ENCODE peak calls at places on chromosomes 11 and 22, in four cellular contexts. I is cardiac fibroblast, V is left ventricle myocardium inferior, R is glutamatergic neuron. N is an unnamed sample.

GRCh38 chr11:88330826-88331428 is 6.6 kb downstream of the CTSC start:
- DNase-seq in V (no peak), R (no peak), I (no peak), N (no peak)

GRCh38 chr11:47186076-47186936 is at the start of gene PACSIN3:
- DNase-seq in V (peak; percentile 69), I (peak; percentile 45), R (peak; percentile 47), N (peak; percentile 53)

GRCh38 chr22:36891646-36892045 is 21.8 kb upstream of the CSF2RB start:
- DNase-seq in V (no peak), R (no peak), I (peak; percentile 49), N (no peak)

GRCh38 chr11:133515075-133515474 is 17.2 kb downstream of the OPCML start:
- DNase-seq in I (no peak), V (no peak), R (peak; percentile 50), N (no peak)

GRCh38 chr11:134361661-134362060 is 29.9 kb downstream of the GLB1L2 start:
- DNase-seq in V (no peak), R (no peak), I (no peak), N (no peak)

GRCh38 chr11:2741377-2742131 is 41.8 kb upstream of the KCNQ1OT1 start:
- DNase-seq in I (peak; percentile 87), V (peak; percentile 18), R (peak; percentile 10), N (peak; percentile 79)

GRCh38 chr11:2579315-2580060 is 120.3 kb downstream of the KCNQ1OT1 start:
- DNase-seq in R (no peak), V (peak; percentile 13), I (no peak), N (peak; percentile 6)

GRCh38 chr11:95705485-95706124 is 84.0 kb downstream of the FAM76B start:
- DNase-seq in V (peak; percentile 82), R (peak; percentile 87), I (peak; percentile 93), N (peak; percentile 83)

GRCh38 chr11:121794671-121795070 is 321.3 kb downstream of the BLID start:
- DNase-seq in I (no peak), R (no peak), V (no peak), N (no peak)

DNA sequence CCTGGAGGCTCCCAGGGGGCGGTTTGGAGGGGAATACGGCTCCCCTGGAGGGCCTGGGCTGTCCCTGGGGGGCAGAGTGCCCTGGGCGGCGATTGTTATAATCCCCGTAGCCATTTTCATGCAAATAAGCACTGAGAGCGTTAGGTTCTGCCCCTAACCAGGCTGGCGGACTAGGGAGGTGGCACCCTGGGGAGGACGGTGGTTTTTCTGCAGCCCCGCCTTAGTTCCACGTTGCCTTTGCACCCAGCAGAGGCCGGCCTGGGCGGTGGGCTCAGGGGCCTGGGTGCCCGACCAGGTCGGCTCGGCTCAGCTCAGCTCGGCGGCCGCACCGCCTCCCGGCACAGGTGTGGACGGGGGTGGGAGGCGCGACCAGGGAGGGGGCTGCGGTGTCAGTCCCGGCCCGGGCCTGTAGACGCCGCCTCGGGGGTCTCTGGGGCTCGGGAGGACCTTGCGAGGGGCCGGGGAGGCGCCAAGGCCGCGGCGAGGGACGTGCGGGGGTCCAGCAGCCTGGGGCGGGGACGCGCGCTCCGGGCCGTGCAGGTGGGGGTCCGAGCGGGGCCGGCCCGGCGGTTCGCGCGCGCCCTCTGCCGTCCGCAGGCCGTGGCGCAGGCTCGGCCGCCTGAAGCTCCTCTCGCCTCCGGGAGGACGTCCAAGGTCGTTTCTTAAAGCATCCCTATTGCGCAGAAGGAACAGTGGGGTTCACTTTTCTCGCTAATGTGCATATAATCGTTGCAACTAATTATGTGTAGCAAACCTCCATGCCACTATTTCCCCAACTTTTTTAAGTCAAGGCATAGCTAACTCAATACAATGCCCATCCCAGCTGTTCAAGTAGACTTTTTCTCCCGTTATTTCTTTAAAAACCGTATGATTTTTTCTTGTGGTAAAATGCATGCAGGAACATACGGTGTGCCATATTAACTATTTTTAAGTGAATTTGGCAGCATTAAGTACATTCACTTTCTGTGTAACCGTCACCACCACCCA is 2.5 kb upstream of the DUSP8 start:
- DNase-seq in R (peak; percentile 81), I (peak; percentile 45), V (peak; percentile 58), N (peak; percentile 27)
- TF ChIP-seq CTCF in R (peak; percentile 77), I (peak; percentile 53), V (peak; percentile 97), N (peak; percentile 90)

DNA sequence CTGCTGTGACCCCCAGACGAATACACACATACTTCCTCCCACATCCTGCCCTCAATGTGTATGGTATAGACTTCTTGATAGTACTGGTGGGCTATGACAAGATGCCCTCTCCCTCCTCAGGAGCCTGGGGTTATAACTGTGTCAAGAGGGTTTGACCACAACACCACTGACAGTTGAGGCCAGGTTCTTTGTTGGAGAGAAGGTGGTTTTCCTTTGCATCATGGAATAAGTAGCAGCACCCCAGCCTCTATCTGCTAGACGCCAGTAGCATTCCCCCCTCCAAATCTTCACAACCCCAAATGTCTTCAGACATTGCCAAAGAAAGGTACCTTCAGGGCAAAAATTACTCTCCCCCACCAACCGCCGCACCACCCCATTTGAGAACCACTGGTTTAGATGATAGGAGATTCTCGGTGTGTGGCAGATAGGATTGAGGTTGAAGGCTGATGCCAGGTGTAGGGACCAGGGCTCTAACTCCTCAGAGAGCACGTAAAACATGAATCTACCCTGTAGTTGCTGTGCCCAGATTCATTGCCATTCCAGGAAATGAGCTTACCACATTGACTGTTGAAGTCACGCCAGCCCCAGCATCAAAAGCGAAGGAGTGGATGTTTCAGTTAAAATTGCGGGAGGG is 5.5 kb upstream of the MYO18B start:
- DNase-seq in I (no peak), V (no peak), R (no peak), N (no peak)
- TF ChIP-seq CTCF in I (no peak), V (no peak), R (no peak), N (no peak)

DNA sequence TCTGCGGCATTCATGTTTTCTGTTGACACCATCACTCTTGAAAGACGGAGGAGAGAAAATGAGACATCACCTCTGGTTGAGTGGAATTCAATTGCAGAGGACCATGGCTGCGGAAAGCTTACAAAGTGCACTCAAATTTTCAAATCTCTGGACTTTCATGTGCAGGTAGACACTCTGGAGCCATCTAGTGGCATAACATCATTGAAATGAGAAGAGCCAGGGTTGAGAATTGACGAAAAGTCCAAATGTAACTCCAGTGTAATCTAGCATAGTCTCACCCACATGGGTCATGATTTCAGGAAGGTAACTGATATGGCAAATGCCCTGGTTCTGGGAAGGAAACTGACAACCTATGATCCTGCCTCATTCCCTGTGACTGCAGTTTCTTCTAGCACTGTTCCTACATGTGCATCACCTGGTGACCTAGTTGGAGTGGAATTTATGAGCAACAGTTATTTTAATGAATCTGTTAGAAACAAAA is 687.8 kb downstream of the KCNA4 start:
- DNase-seq in I (peak; percentile 81), R (no peak), V (no peak), N (peak; percentile 65)
- TF ChIP-seq CTCF in I (peak; percentile 75), R (peak; percentile 46), V (peak; percentile 48), N (peak; percentile 76)

GRCh38 chr22:33758125-33758483 is 162.2 kb downstream of the LARGE1 start:
- DNase-seq in I (no peak), R (no peak), V (no peak), N (no peak)

GRCh38 chr22:33757041-33757440 is 163.2 kb downstream of the LARGE1 start:
- DNase-seq in V (no peak), R (no peak), I (no peak), N (no peak)

GRCh38 chr22:33757443-33758124 is 162.7 kb downstream of the LARGE1 start:
- DNase-seq in I (no peak), R (no peak), V (no peak), N (no peak)

GRCh38 chr22:33758961-33759360 is 161.3 kb downstream of the LARGE1 start:
- DNase-seq in I (no peak), R (no peak), V (no peak), N (no peak)

DNA sequence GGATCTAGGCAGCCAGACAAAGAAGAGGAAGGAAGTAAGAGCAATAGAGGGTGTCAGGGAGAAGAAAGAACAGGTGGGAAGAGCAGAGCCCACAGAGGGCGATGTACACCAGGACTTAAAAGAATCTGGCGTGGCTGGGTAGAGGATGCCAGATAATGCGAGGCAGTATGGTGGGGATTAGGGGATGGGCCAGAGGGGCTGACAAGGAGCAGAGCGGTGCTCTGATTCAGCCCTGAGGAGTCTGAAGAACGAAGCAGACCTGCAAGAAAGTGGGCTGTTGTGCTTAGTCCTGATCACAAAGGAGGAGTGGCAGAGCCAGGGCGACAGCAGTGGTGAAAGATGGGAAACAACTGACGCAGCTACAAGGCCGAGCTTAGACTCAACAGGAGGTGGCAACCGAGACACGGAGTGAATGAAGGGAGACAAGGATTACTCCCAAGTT is 163.7 kb downstream of the LARGE1 start:
- DNase-seq in I (no peak), R (no peak), V (no peak), N (no peak)
- TF ChIP-seq CTCF in I (no peak), R (no peak), V (peak; percentile 28), N (no peak)

N was measured in MCF 10A.